ENCODE peak calls at places on chromosomes 3 and 15, in four cellular contexts. T, C, L and E are unnamed samples.

GRCh38 chr3:61562042-61562809 is 855 bp downstream of the PTPRG start:
- DNase-seq in T (peak; percentile 32), C (no peak), L (no peak), E (no peak)

GRCh38 chr15:57019496-57020160 is 101.2 kb downstream of the TCF12 start:
- DNase-seq in T (peak; percentile 26), C (peak; percentile 21), L (no peak), E (no peak)

GRCh38 chr3:139251529-139251928 is 92.3 kb upstream of the MRPS22 start:
- DNase-seq in T (peak; percentile 71), C (no peak), L (no peak), E (no peak)

GRCh38 chr15:80619677-80620076 is 75.4 kb upstream of the ABHD17C start:
- DNase-seq in T (peak; percentile 65), C (no peak), L (no peak), E (no peak)

GRCh38 chr3:173025941-173026340 is 115.1 kb downstream of the SPATA16 start:
- DNase-seq in T (no peak), C (no peak), L (no peak), E (no peak)

GRCh38 chr3:172224560-172225214 is 185.3 kb downstream of the FNDC3B start:
- DNase-seq in T (no peak), C (no peak), L (no peak), E (no peak)

GRCh38 chr3:49469876-49470713 is at the start of gene DAG1:
- DNase-seq in T (peak; percentile 98), C (peak; percentile 89), L (peak; percentile 69), E (no peak)

GRCh38 chr3:114872056-114872455 is 275.0 kb downstream of the ZBTB20 start:
- DNase-seq in T (peak; percentile 56), C (peak; percentile 3), L (no peak), E (no peak)

GRCh38 chr15:58852347-58852746 is 81.1 kb downstream of the SLTM start:
- DNase-seq in T (peak; percentile 23), C (no peak), L (no peak), E (no peak)
- TF ChIP-seq CTCF in T (peak; percentile 17), C (no peak), L (peak; percentile 10), E (no peak)

GRCh38 chr15:37104413-37105392 is 4.4 kb upstream of the MEIS2 start:
- DNase-seq in T (peak; percentile 56), C (no peak), L (no peak), E (no peak)
- H3K4me3 ChIP-seq in T (peak overlapping the region; percentile 98), C (peak overlapping the region; percentile 89), L (no peak overlapping the region), E (no peak overlapping the region)

GRCh38 chr15:90932660-90932991 is 277 bp upstream of the HDDC3 start:
- DNase-seq in T (no peak), C (no peak), L (no peak), E (no peak)
- TF ChIP-seq CTCF in T (no peak), C (no peak), L (no peak), E (no peak)

DNA sequence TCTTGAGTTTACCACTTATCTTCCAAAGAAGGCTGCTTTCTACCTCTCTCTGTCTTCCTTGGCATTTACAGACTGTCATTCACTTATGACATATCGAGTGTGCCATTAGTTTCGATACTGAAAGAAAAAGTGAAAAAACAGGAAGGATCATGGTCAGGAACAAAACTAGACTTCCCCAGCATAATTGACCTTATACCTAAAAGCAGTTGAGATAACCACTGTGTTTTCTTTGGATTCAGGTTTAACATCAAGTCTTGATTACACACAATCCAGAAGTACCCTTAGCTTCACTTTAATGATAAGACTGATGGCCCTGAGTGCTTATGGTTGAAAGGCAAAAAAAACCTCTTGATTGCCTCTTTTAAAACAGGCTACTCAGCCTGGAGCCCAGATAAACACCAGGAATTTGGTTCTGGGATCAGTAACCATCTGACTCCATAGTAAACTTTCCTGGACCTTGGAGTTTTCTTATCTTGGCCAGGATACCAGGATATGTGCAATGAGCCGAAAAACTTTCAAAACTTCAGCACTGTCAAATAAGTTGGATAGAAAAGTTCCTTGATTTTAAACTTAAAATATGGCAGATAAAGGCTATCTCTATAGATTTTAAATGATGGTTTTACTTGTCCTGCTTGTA is 5.0 kb upstream of the UACA start:
- DNase-seq in T (peak; percentile 37), C (no peak), L (no peak), E (no peak)
- H3K4me3 ChIP-seq in T (no peak overlapping the region), C (no peak overlapping the region), L (no peak overlapping the region), E (no peak overlapping the region)

GRCh38 chr15:89430530-89431341 is 65.6 kb downstream of the RHCG start:
- DNase-seq in T (peak; percentile 76), C (peak; percentile 11), L (no peak), E (no peak)
- TF ChIP-seq CTCF in T (peak; percentile 92), C (peak; percentile 83), L (peak; percentile 98), E (peak; percentile 97)

DNA sequence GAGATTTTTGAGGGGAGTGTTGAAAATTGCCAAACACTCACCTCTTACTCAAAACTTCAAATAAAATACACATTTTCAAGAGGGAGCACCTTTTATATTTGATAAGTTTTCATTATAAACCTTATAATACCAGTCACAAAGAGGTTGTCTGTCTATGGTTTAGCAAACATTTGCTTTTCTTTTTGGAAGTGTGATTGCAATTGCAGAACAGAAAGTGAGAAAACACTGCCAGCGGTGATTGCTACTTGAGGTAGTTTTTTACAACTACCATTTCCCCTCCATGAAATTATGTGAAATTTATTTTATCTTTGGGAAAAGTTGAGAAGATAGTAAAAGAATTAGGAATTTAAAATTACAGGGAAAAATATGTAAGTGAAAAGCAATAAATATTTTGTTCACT is 20.1 kb downstream of the DIPK2A start:
- DNase-seq in T (no peak), C (no peak), L (no peak), E (no peak)
- H3K4me3 ChIP-seq in T (no peak overlapping the region), C (no peak overlapping the region), L (no peak overlapping the region), E (no peak overlapping the region)

GRCh38 chr3:30501526-30501925 is 104.9 kb upstream of the TGFBR2 start:
- DNase-seq in T (no peak), C (no peak), L (no peak), E (no peak)
- TF ChIP-seq CTCF in T (no peak), C (no peak), L (no peak), E (no peak)

GRCh38 chr3:13281657-13282527 is 138.2 kb downstream of the NUP210 start:
- DNase-seq in T (peak; percentile 20), C (no peak), L (no peak), E (no peak)
- H3K4me3 ChIP-seq in T (peak overlapping the region; percentile 44), C (peak overlapping the region; percentile 10), L (no peak overlapping the region), E (no peak overlapping the region)

DNA sequence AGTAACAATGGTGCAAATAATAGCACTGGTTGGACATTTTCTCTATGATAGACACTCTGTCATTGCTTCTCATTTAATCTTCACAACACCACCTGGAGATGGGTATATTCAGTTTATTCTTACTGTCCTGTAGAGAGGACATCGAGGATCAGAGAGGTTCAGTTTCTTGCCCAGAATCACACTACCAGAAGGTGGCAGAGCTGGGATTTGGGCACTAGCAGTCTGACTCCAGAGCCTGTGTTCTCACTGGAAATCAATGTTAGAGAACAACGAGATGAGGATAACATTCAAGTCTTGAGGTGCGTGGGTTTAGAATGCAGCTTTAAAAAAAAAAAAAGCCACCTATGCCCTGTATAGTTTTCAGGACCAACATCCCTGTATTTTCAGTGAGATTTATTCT is 127.8 kb downstream of the SYNPR start:
- DNase-seq in T (no peak), C (no peak), L (no peak), E (no peak)
- TF ChIP-seq CTCF in T (no peak), C (no peak), L (peak; percentile 16), E (no peak)